ENCODE peak calls at places on chromosome 10, in four cellular contexts. F is K562, E is HCT116, J is HepG2. Q is an unnamed sample.
A peak's percentile ranks its signal among the peaks of the same experiment; 100 is the strongest.

GRCh38 chr10:58066126-58066525 is 201.6 kb downstream of the IPMK start:
- DNase-seq in F (no peak), E (no peak), J (no peak), Q (peak; percentile 64)

GRCh38 chr10:14839305-14839695 is 1.2 kb downstream of the HSPA14 start:
- DNase-seq in F (no peak), E (no peak), J (no peak), Q (no peak)

GRCh38 chr10:32246685-32247084 is 100.3 kb downstream of the EPC1 start:
- DNase-seq in F (no peak), E (no peak), J (no peak), Q (no peak)

GRCh38 chr10:101050206-101051069 is 11.4 kb upstream of the KAZALD1 start:
- DNase-seq in F (peak; percentile 77), E (no peak), J (peak; percentile 44), Q (peak; percentile 79)

GRCh38 chr10:69087600-69088470 is at the start of gene SRGN:
- DNase-seq in F (no peak), E (no peak), J (no peak), Q (peak; percentile 39)

GRCh38 chr10:76558586-76558985 is 1079.0 kb downstream of the KCNMA1 start:
- DNase-seq in F (no peak), E (no peak), J (peak; percentile 45), Q (no peak)

GRCh38 chr10:77892021-77892739 is 34.4 kb downstream of the DLG5 start:
- DNase-seq in F (no peak), E (no peak), J (no peak), Q (no peak)

GRCh38 chr10:76303682-76304316 is 872.4 kb downstream of the LRMDA start:
- DNase-seq in F (no peak), E (peak; percentile 28), J (peak; percentile 81), Q (peak; percentile 67)

GRCh38 chr10:37754538-37755323 is 102.7 kb downstream of the ZNF248 start:
- DNase-seq in F (no peak), E (peak; percentile 7), J (peak; percentile 64), Q (peak; percentile 73)

GRCh38 chr10:72812798-72813430 is 80.6 kb upstream of the OIT3 start:
- DNase-seq in F (no peak), E (peak; percentile 42), J (no peak), Q (no peak)

GRCh38 chr10:12177642-12178041 is 18.0 kb downstream of the NUDT5 start:
- DNase-seq in F (no peak), E (no peak), J (no peak), Q (no peak)

GRCh38 chr10:43877001-43877400 is 228.3 kb upstream of the ZNF32 start:
- DNase-seq in F (no peak), E (no peak), J (no peak), Q (no peak)

GRCh38 chr10:11757452-11757819 is 15.3 kb downstream of the ECHDC3 start:
- DNase-seq in F (peak; percentile 38), E (no peak), J (peak; percentile 93), Q (no peak)

GRCh38 chr10:133379801-133380666 is 972 bp downstream of the PAOX start:
- DNase-seq in F (no peak), E (no peak), J (no peak), Q (no peak)

GRCh38 chr10:113554214-113554613 is 1.4 kb downstream of the HABP2 start:
- DNase-seq in F (no peak), E (no peak), J (no peak), Q (no peak)

GRCh38 chr10:80410578-80411145 is 2.3 kb downstream of the PRXL2A start:
- DNase-seq in F (no peak), E (no peak), J (no peak), Q (no peak)

GRCh38 chr10:63137306-63137705 is 4.2 kb downstream of the NRBF2 start:
- DNase-seq in F (no peak), E (no peak), J (peak; percentile 66), Q (no peak)

GRCh38 chr10:49398000-49398861 is 2.3 kb upstream of the DRGX start:
- DNase-seq in F (peak; percentile 88), E (no peak), J (no peak), Q (peak; percentile 66)

GRCh38 chr10:124321433-124322072 is 97.2 kb downstream of the OAT start:
- DNase-seq in F (no peak), E (no peak), J (no peak), Q (no peak)

GRCh38 chr10:36669615-36670325 is 455.6 kb upstream of the ANKRD30A start:
- DNase-seq in F (no peak), E (no peak), J (no peak), Q (no peak)

GRCh38 chr10:131496351-131497052 is 185.0 kb upstream of the TCERG1L start:
- DNase-seq in F (no peak), E (no peak), J (no peak), Q (no peak)

GRCh38 chr10:87068281-87068680 is 26.4 kb downstream of the GLUD1 start:
- DNase-seq in F (no peak), E (no peak), J (no peak), Q (no peak)

GRCh38 chr10:88743999-88744398 is 15.8 kb upstream of the LIPN start:
- DNase-seq in F (no peak), E (no peak), J (no peak), Q (no peak)

GRCh38 chr10:73263948-73264347 is 11.5 kb upstream of the MRPS16 start:
- DNase-seq in F (peak; percentile 17), E (no peak), J (peak; percentile 17), Q (peak; percentile 47)

GRCh38 chr10:108208038-108208437 is 1043.5 kb upstream of the SORCS1 start:
- DNase-seq in F (no peak), E (no peak), J (no peak), Q (no peak)

GRCh38 chr10:43846187-43846680 is 197.6 kb upstream of the ZNF32 start:
- DNase-seq in F (no peak), E (no peak), J (no peak), Q (no peak)

GRCh38 chr10:80530251-80530650 is 7.5 kb upstream of the SH2D4B start:
- DNase-seq in F (no peak), E (peak; percentile 27), J (peak; percentile 40), Q (peak; percentile 70)

GRCh38 chr10:74824184-74825032 is 2.0 kb upstream of the KAT6B start:
- DNase-seq in F (no peak), E (no peak), J (peak; percentile 15), Q (no peak)

GRCh38 chr10:43396928-43397624 is 11.9 kb downstream of the HNRNPF start:
- DNase-seq in F (no peak), E (peak; percentile 76), J (peak; percentile 92), Q (peak; percentile 98)

GRCh38 chr10:17410907-17411306 is 43.5 kb downstream of the ST8SIA6 start:
- DNase-seq in F (no peak), E (no peak), J (no peak), Q (no peak)

GRCh38 chr10:106707657-106708056 is 456.8 kb downstream of the SORCS1 start:
- DNase-seq in F (no peak), E (no peak), J (no peak), Q (no peak)

GRCh38 chr10:7107287-7107686 is 303.5 kb downstream of the SFMBT2 start:
- DNase-seq in F (no peak), E (no peak), J (no peak), Q (no peak)

GRCh38 chr10:132847856-132848255 is 61.9 kb upstream of the NKX6-2 start:
- DNase-seq in F (no peak), E (no peak), J (no peak), Q (no peak)

GRCh38 chr10:87782721-87783120 is 35.3 kb downstream of the ATAD1 start:
- DNase-seq in F (no peak), E (no peak), J (no peak), Q (no peak)

GRCh38 chr10:113709221-113709838 is 29.6 kb downstream of the CASP7 start:
- DNase-seq in F (no peak), E (no peak), J (no peak), Q (no peak)

GRCh38 chr10:2870654-2871053 is 196.7 kb upstream of the PFKP start:
- DNase-seq in F (no peak), E (no peak), J (no peak), Q (no peak)

GRCh38 chr10:2876032-2876431 is 191.3 kb upstream of the PFKP start:
- DNase-seq in F (no peak), E (no peak), J (no peak), Q (no peak)

GRCh38 chr10:2874963-2875362 is 192.4 kb upstream of the PFKP start:
- DNase-seq in F (no peak), E (no peak), J (no peak), Q (no peak)

GRCh38 chr10:2871673-2872219 is 195.6 kb upstream of the PFKP start:
- DNase-seq in F (no peak), E (no peak), J (no peak), Q (no peak)

DNA sequence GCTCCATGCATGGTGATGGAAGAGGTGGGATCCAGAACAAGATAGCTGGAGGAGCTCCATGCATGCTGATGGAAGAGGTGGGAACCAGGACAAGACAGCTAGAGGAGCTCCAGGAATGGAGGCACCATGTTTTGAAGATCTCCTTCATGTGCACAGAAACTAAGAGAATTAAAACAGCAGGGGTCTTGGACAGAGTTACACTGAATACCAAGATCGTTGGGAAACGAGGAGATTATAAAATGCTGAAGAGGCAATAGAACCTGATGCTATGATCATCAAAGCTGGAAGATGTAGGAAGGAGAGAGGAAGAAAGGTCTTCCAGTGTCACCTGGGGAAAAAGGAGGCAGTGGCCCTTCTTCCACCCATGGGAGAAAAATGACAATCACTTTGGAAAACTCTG is 193.6 kb upstream of the PFKP start:
- DNase-seq in F (no peak), E (no peak), J (no peak), Q (no peak)
- TF ChIP-seq JUND in F (no peak), E (no peak), J (no peak), Q (no peak)

GRCh38 chr10:79316671-79317431 is 30.4 kb upstream of the PPIF start:
- DNase-seq in F (no peak), E (no peak), J (peak; percentile 35), Q (no peak)
- TF ChIP-seq JUND in F (no peak), E (no peak), J (no peak), Q (no peak)

GRCh38 chr10:123318516-123318915 is 164.3 kb downstream of the BUB3 start:
- DNase-seq in F (no peak), E (no peak), J (no peak), Q (no peak)
- TF ChIP-seq JUND in F (no peak), E (no peak), J (no peak), Q (no peak)

GRCh38 chr10:103069453-103070331 is 123.4 kb downstream of the NT5C2 start:
- DNase-seq in F (peak; percentile 46), E (peak; percentile 59), J (peak; percentile 41), Q (peak; percentile 85)
- TF ChIP-seq JUND in F (no peak), E (no peak), J (no peak), Q (no peak)

GRCh38 chr10:47024046-47024322 is 112.8 kb downstream of the PTPN20 start:
- DNase-seq in F (no peak), E (no peak), J (no peak), Q (no peak)

GRCh38 chr10:47025540-47026300 is 114.5 kb downstream of the PTPN20 start:
- DNase-seq in F (no peak), E (no peak), J (no peak), Q (no peak)

GRCh38 chr10:47026301-47027107 is 115.3 kb downstream of the PTPN20 start:
- DNase-seq in F (no peak), E (no peak), J (no peak), Q (no peak)

GRCh38 chr10:47024399-47025252 is 113.4 kb downstream of the PTPN20 start:
- DNase-seq in F (peak; percentile 87), E (peak; percentile 62), J (peak; percentile 53), Q (peak; percentile 97)

DNA sequence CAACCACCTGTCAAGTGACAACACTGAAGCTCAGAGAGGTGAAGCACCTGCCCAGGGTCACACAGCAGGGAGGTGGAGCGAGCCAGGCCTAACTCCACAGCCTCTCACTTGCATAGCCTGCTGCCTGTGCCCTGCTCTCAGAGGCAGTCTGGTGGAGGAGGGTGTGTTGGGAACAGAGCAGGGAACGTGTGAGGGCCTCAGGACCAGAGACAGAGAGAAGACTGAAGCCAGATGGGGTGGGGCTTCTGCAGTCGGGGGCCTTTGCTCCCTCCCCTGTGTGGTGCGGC is 114.0 kb downstream of the PTPN20 start:
- DNase-seq in F (no peak), E (no peak), J (no peak), Q (no peak)
- TF ChIP-seq JUND in F (no peak), E (no peak), J (no peak), Q (no peak)